ENCODE peak calls at places on chromosomes 12 and 14, in five cellular contexts. One of them, this sample, is unnamed.

GRCh38 chr14:35351897-35352273 is 52.7 kb downstream of the NFKBIA start:
- DNase-seq in CD4-positive, alpha-beta T cell: no peak
- DNase-seq in HCT116: no peak
- DNase-seq in fibroblast of lung: no peak
- DNase-seq in uterus: no peak
- DNase-seq in this sample: no peak

GRCh38 chr12:92860521-92860920 is 68.6 kb downstream of the EEA1 start:
- DNase-seq in CD4-positive, alpha-beta T cell: no peak
- DNase-seq in HCT116: no peak
- DNase-seq in fibroblast of lung: no peak
- DNase-seq in uterus: no peak
- DNase-seq in this sample: no peak

GRCh38 chr14:81161088-81161487 is 59.7 kb downstream of the GTF2A1 start:
- DNase-seq in CD4-positive, alpha-beta T cell: no peak
- DNase-seq in HCT116: no peak
- DNase-seq in fibroblast of lung: no peak
- DNase-seq in uterus: no peak
- DNase-seq in this sample: no peak

GRCh38 chr12:104722541-104723534 is 235.3 kb downstream of the SLC41A2 start:
- DNase-seq in CD4-positive, alpha-beta T cell: no peak
- DNase-seq in HCT116: no peak
- DNase-seq in fibroblast of lung: no peak
- DNase-seq in uterus: no peak
- DNase-seq in this sample: no peak

GRCh38 chr12:87509233-87509820 is 519.9 kb downstream of the C12orf50 start:
- DNase-seq in CD4-positive, alpha-beta T cell: no peak
- DNase-seq in HCT116: peak
- DNase-seq in fibroblast of lung: peak
- DNase-seq in uterus: no peak
- DNase-seq in this sample: peak

GRCh38 chr12:78938341-78939084 is 73.9 kb downstream of the SYT1 start:
- DNase-seq in CD4-positive, alpha-beta T cell: no peak
- DNase-seq in HCT116: no peak
- DNase-seq in fibroblast of lung: no peak
- DNase-seq in uterus: no peak
- DNase-seq in this sample: no peak

GRCh38 chr12:65232490-65233077 is 45.9 kb upstream of the MSRB3 start:
- DNase-seq in CD4-positive, alpha-beta T cell: no peak
- DNase-seq in HCT116: no peak
- DNase-seq in fibroblast of lung: peak
- DNase-seq in uterus: no peak
- DNase-seq in this sample: no peak

GRCh38 chr14:53962954-53963490 is 6.4 kb upstream of the BMP4 start:
- DNase-seq in CD4-positive, alpha-beta T cell: no peak
- DNase-seq in HCT116: no peak
- DNase-seq in fibroblast of lung: no peak
- DNase-seq in uterus: no peak
- DNase-seq in this sample: peak

GRCh38 chr12:101941306-101942000 is 64.1 kb downstream of the DRAM1 start:
- DNase-seq in CD4-positive, alpha-beta T cell: no peak
- DNase-seq in HCT116: no peak
- DNase-seq in fibroblast of lung: no peak
- DNase-seq in uterus: no peak
- DNase-seq in this sample: no peak

GRCh38 chr12:58349161-58349560 is 407.8 kb downstream of the ATP23 start:
- DNase-seq in CD4-positive, alpha-beta T cell: no peak
- DNase-seq in HCT116: no peak
- DNase-seq in fibroblast of lung: no peak
- DNase-seq in uterus: no peak
- DNase-seq in this sample: no peak
- TF ChIP-seq CTCF in CD4-positive, alpha-beta T cell: no peak
- TF ChIP-seq CTCF in HCT116: no peak
- TF ChIP-seq CTCF in fibroblast of lung: no peak
- TF ChIP-seq CTCF in uterus: no peak
- TF ChIP-seq CTCF in this sample: no peak

GRCh38 chr14:32824195-32824594 is 114.5 kb upstream of the NPAS3 start:
- DNase-seq in CD4-positive, alpha-beta T cell: no peak
- DNase-seq in HCT116: no peak
- DNase-seq in fibroblast of lung: no peak
- DNase-seq in uterus: no peak
- DNase-seq in this sample: no peak

GRCh38 chr14:32825058-32825457 is 113.6 kb upstream of the NPAS3 start:
- DNase-seq in CD4-positive, alpha-beta T cell: no peak
- DNase-seq in HCT116: no peak
- DNase-seq in fibroblast of lung: no peak
- DNase-seq in uterus: no peak
- DNase-seq in this sample: no peak

GRCh38 chr14:32820686-32821085 is 118.0 kb upstream of the NPAS3 start:
- DNase-seq in CD4-positive, alpha-beta T cell: no peak
- DNase-seq in HCT116: no peak
- DNase-seq in fibroblast of lung: no peak
- DNase-seq in uterus: no peak
- DNase-seq in this sample: no peak

GRCh38 chr14:32821989-32822653 is 116.6 kb upstream of the NPAS3 start:
- DNase-seq in CD4-positive, alpha-beta T cell: no peak
- DNase-seq in HCT116: no peak
- DNase-seq in fibroblast of lung: peak
- DNase-seq in uterus: no peak
- DNase-seq in this sample: no peak

DNA sequence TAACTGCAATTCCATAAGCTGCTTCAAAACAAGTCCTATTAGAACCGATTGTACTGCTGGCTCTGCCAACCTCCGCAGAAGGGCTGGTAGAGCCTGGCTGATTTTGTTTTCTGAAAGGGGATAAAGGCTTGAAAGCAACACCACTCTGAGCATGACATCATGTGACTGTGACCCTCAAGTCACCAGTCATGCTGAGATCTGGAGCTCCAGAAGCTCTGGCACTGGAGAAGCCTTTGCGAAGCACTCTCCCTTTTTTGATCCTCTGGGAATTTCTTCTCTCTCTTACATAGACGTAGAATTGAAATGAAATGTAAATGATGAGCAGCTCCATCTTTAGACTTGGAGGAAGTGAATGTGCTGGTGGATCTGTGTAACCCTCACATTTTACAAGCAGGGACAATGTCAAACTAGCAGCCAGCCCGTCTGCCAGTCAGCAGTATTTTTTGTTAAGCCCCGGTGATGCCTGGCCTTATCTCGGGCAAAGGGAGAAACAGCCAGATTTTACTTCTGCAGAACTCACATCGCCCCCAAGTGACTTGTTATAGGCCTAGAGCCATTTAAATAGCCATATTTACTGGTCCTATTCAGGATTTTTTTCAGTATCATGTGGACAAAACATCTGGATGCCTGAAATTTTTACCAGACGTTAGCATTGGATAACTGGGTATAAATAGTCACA is 112.1 kb upstream of the NPAS3 start:
- DNase-seq in CD4-positive, alpha-beta T cell: no peak
- DNase-seq in HCT116: no peak
- DNase-seq in fibroblast of lung: peak
- DNase-seq in uterus: no peak
- DNase-seq in this sample: no peak
- TF ChIP-seq CTCF in CD4-positive, alpha-beta T cell: no peak
- TF ChIP-seq CTCF in HCT116: no peak
- TF ChIP-seq CTCF in fibroblast of lung: peak
- TF ChIP-seq CTCF in uterus: no peak
- TF ChIP-seq CTCF in this sample: no peak

DNA sequence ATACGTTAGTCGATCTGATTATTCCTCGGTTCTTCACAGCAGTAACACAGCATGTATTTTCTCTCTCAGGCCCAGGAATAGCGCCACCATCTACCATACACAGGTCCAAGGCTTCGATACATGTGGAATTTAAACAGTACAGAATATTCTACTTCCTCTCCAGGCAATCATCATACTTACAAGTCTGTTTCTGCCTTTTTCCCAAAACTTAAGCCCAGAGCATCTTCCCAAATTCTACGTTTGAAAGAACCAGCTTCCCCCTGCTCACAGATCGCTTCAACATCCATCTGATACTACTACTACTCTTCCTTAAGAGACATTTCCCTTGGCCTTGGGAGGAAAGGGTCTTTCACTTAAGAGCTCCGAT is 626 bp downstream of the TXNDC16 start:
- DNase-seq in CD4-positive, alpha-beta T cell: no peak
- DNase-seq in HCT116: no peak
- DNase-seq in fibroblast of lung: peak
- DNase-seq in uterus: no peak
- DNase-seq in this sample: no peak
- TF ChIP-seq CTCF in CD4-positive, alpha-beta T cell: peak
- TF ChIP-seq CTCF in HCT116: no peak
- TF ChIP-seq CTCF in fibroblast of lung: peak
- TF ChIP-seq CTCF in uterus: peak
- TF ChIP-seq CTCF in this sample: no peak

GRCh38 chr14:77609902-77610301 is 6.5 kb downstream of the SPTLC2 start:
- DNase-seq in CD4-positive, alpha-beta T cell: no peak
- DNase-seq in HCT116: no peak
- DNase-seq in fibroblast of lung: no peak
- DNase-seq in uterus: no peak
- DNase-seq in this sample: no peak
- TF ChIP-seq CTCF in CD4-positive, alpha-beta T cell: no peak
- TF ChIP-seq CTCF in HCT116: no peak
- TF ChIP-seq CTCF in fibroblast of lung: no peak
- TF ChIP-seq CTCF in uterus: no peak
- TF ChIP-seq CTCF in this sample: no peak

GRCh38 chr12:107558816-107559382 is 126.7 kb upstream of the PWP1 start:
- DNase-seq in CD4-positive, alpha-beta T cell: no peak
- DNase-seq in HCT116: no peak
- DNase-seq in fibroblast of lung: no peak
- DNase-seq in uterus: no peak
- DNase-seq in this sample: no peak
- TF ChIP-seq CTCF in CD4-positive, alpha-beta T cell: no peak
- TF ChIP-seq CTCF in HCT116: no peak
- TF ChIP-seq CTCF in fibroblast of lung: no peak
- TF ChIP-seq CTCF in uterus: no peak
- TF ChIP-seq CTCF in this sample: no peak

GRCh38 chr12:90987520-90987919 is 17.3 kb downstream of the EPYC start:
- DNase-seq in CD4-positive, alpha-beta T cell: no peak
- DNase-seq in HCT116: no peak
- DNase-seq in fibroblast of lung: no peak
- DNase-seq in uterus: no peak
- DNase-seq in this sample: no peak
- TF ChIP-seq CTCF in CD4-positive, alpha-beta T cell: no peak
- TF ChIP-seq CTCF in HCT116: no peak
- TF ChIP-seq CTCF in fibroblast of lung: no peak
- TF ChIP-seq CTCF in uterus: no peak
- TF ChIP-seq CTCF in this sample: no peak

DNA sequence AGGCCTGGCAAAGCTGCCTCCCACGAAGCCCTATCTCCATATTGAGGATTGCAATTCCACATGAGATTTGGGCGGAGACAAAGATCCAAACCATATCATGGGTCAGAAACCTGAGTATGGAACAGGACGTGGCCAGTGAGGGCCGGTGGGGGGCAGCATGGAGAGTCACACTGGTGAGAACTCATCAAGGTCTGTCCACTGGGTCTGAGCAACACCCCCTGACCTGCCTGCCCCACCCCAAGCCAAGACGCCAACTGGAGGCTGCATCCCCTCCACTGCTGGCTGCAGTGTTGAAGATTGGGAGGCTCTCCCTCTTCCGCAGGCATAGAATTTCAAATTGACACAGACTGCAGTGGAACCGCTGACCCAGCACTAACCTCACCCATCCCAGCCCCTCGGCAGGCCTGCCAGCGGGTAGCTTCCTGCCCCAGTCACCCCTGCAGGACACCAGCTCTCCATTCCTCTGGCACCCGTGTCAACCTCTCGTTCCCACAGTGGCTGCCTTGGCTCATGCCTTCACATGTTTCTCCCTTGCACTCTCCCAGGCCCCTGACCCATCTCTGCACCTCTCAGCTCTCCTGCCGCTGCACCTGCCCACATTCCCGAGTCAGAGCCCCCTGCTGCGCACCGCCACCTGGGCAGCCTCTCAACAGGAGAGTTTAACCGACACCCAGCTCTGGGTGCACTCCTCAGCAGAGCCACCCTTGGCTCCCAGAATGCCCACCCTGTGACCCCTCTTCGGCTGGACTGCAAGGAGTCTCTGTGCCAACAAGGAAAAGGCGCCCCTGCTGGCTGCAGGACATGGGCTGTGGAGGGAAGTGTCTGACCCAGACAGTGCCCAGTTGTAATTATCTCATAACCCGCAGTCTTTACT is 45.2 kb upstream of the PPP2R5C start:
- DNase-seq in CD4-positive, alpha-beta T cell: no peak
- DNase-seq in HCT116: no peak
- DNase-seq in fibroblast of lung: no peak
- DNase-seq in uterus: no peak
- DNase-seq in this sample: no peak
- TF ChIP-seq CTCF in CD4-positive, alpha-beta T cell: no peak
- TF ChIP-seq CTCF in HCT116: no peak
- TF ChIP-seq CTCF in fibroblast of lung: no peak
- TF ChIP-seq CTCF in uterus: no peak
- TF ChIP-seq CTCF in this sample: no peak

GRCh38 chr14:58829594-58829993 is 191.8 kb downstream of the DACT1 start:
- DNase-seq in CD4-positive, alpha-beta T cell: no peak
- DNase-seq in HCT116: no peak
- DNase-seq in fibroblast of lung: peak
- DNase-seq in uterus: no peak
- DNase-seq in this sample: peak

GRCh38 chr14:58824106-58824505 is 186.3 kb downstream of the DACT1 start:
- DNase-seq in CD4-positive, alpha-beta T cell: no peak
- DNase-seq in HCT116: no peak
- DNase-seq in fibroblast of lung: no peak
- DNase-seq in uterus: no peak
- DNase-seq in this sample: no peak

GRCh38 chr14:58828298-58828697 is 190.5 kb downstream of the DACT1 start:
- DNase-seq in CD4-positive, alpha-beta T cell: no peak
- DNase-seq in HCT116: no peak
- DNase-seq in fibroblast of lung: no peak
- DNase-seq in uterus: no peak
- DNase-seq in this sample: no peak

GRCh38 chr14:58824796-58825195 is 187.0 kb downstream of the DACT1 start:
- DNase-seq in CD4-positive, alpha-beta T cell: no peak
- DNase-seq in HCT116: no peak
- DNase-seq in fibroblast of lung: no peak
- DNase-seq in uterus: no peak
- DNase-seq in this sample: no peak

GRCh38 chr14:58826845-58827686 is 189.3 kb downstream of the DACT1 start:
- DNase-seq in CD4-positive, alpha-beta T cell: no peak
- DNase-seq in HCT116: no peak
- DNase-seq in fibroblast of lung: no peak
- DNase-seq in uterus: no peak
- DNase-seq in this sample: no peak
- TF ChIP-seq CTCF in CD4-positive, alpha-beta T cell: no peak
- TF ChIP-seq CTCF in HCT116: no peak
- TF ChIP-seq CTCF in fibroblast of lung: no peak
- TF ChIP-seq CTCF in uterus: no peak
- TF ChIP-seq CTCF in this sample: no peak

GRCh38 chr12:6829532-6830220 is 1.5 kb downstream of the P3H3 start:
- DNase-seq in CD4-positive, alpha-beta T cell: no peak
- DNase-seq in HCT116: peak
- DNase-seq in fibroblast of lung: no peak
- DNase-seq in uterus: no peak
- DNase-seq in this sample: no peak
- TF ChIP-seq CTCF in CD4-positive, alpha-beta T cell: no peak
- TF ChIP-seq CTCF in HCT116: no peak
- TF ChIP-seq CTCF in fibroblast of lung: no peak
- TF ChIP-seq CTCF in uterus: peak
- TF ChIP-seq CTCF in this sample: no peak